ENCODE peak calls at places on chromosomes 6 and 20, in four cellular contexts. B, S, W and A are unnamed samples.

GRCh38 chr20:5195655-5196054 is 68.8 kb downstream of the CDS2 start:
- DNase-seq in B (no peak), S (no peak), W (no peak), A (no peak)

GRCh38 chr6:4355241-4355640 is 219.9 kb upstream of the ECI2 start:
- DNase-seq in W (peak; percentile 26), S (peak; percentile 13), B (no peak), A (no peak)

GRCh38 chr6:5135783-5136376 is 50.7 kb downstream of the PPP1R3G start:
- DNase-seq in B (no peak), S (peak; percentile 27), W (peak; percentile 58), A (no peak)

GRCh38 chr6:57013501-57013900 is 33.0 kb upstream of the KIAA1586 start:
- DNase-seq in W (peak; percentile 54), B (no peak), S (no peak), A (no peak)

GRCh38 chr6:157800420-157801237 is 22.4 kb upstream of the SNX9 start:
- DNase-seq in S (no peak), W (no peak), B (no peak), A (no peak)

GRCh38 chr6:139327038-139327437 is 35.2 kb upstream of the TXLNB start:
- DNase-seq in B (no peak), W (no peak), S (no peak), A (no peak)

GRCh38 chr20:8330785-8331699 is 199.0 kb downstream of the PLCB1 start:
- DNase-seq in S (no peak), B (no peak), W (no peak), A (no peak)

GRCh38 chr6:14211596-14211961 is 94.0 kb downstream of the CD83 start:
- DNase-seq in W (peak; percentile 66), S (no peak), B (peak; percentile 64), A (no peak)

GRCh38 chr6:138509371-138509770 is 10.1 kb upstream of the NHSL1 start:
- DNase-seq in W (peak; percentile 44), S (peak; percentile 44), B (peak; percentile 80), A (no peak)

GRCh38 chr20:62365814-62366369 is 1.2 kb downstream of the LAMA5 start:
- DNase-seq in W (peak; percentile 88), B (no peak), S (no peak), A (no peak)

GRCh38 chr6:120410586-120410985 is 923.7 kb downstream of the TBC1D32 start:
- DNase-seq in W (no peak), S (no peak), B (no peak), A (no peak)

GRCh38 chr6:40172272-40172671 is 238.0 kb upstream of the MOCS1 start:
- DNase-seq in S (no peak), W (no peak), B (no peak), A (no peak)

GRCh38 chr20:12535316-12535715 is 473.5 kb upstream of the SPTLC3 start:
- DNase-seq in W (no peak), S (no peak), B (no peak), A (no peak)

GRCh38 chr20:50395258-50395729 is 114.9 kb upstream of the PTPN1 start:
- DNase-seq in S (no peak), W (no peak), B (no peak), A (no peak)

GRCh38 chr6:7301702-7302101 is 11.3 kb downstream of the SSR1 start:
- DNase-seq in S (no peak), B (no peak), W (no peak), A (no peak)

GRCh38 chr20:10644458-10645204 is 29.2 kb downstream of the JAG1 start:
- DNase-seq in W (no peak), S (no peak), B (no peak), A (no peak)

GRCh38 chr6:71393471-71393870 is 104.9 kb downstream of the OGFRL1 start:
- DNase-seq in W (no peak), S (no peak), B (no peak), A (no peak)

GRCh38 chr20:36085686-36086267 is 68.8 kb upstream of the EPB41L1 start:
- DNase-seq in W (peak; percentile 91), S (peak; percentile 84), B (peak; percentile 80), A (no peak)

GRCh38 chr20:31485450-31486339 is 10.6 kb downstream of the REM1 start:
- DNase-seq in W (peak; percentile 34), B (peak; percentile 58), S (no peak), A (no peak)

GRCh38 chr6:121890307-121890910 is 455.0 kb downstream of the GJA1 start:
- DNase-seq in W (no peak), B (no peak), S (no peak), A (no peak)

GRCh38 chr6:1993049-1993448 is 252.4 kb downstream of the GMDS start:
- DNase-seq in W (no peak), S (no peak), B (no peak), A (no peak)

GRCh38 chr20:20498081-20498861 is 130.4 kb downstream of the INSM1 start:
- DNase-seq in B (no peak), S (no peak), W (no peak), A (no peak)

GRCh38 chr6:111096246-111096645 is 8.9 kb downstream of the SLC16A10 start:
- DNase-seq in W (no peak), S (no peak), B (peak; percentile 80), A (no peak)

GRCh38 chr20:63117151-63117550 is 98.8 kb downstream of the YTHDF1 start:
- DNase-seq in B (no peak), S (no peak), W (no peak), A (no peak)

GRCh38 chr6:97497713-97498331 is 214.8 kb upstream of the MMS22L start:
- DNase-seq in W (peak; percentile 57), S (peak; percentile 49), B (peak; percentile 54), A (peak; percentile 72)

GRCh38 chr20:50278377-50278683 is 87.7 kb downstream of the CEBPB start:
- DNase-seq in W (no peak), S (no peak), B (no peak), A (no peak)

GRCh38 chr6:131844243-131844841 is 36.5 kb downstream of the ENPP1 start:
- DNase-seq in B (no peak), W (no peak), S (no peak), A (no peak)

GRCh38 chr6:42692151-42692911 is 30.1 kb downstream of the PRPH2 start:
- DNase-seq in S (peak; percentile 64), B (no peak), W (no peak), A (no peak)

GRCh38 chr20:58072695-58073671 is 155.5 kb downstream of the ANKRD60 start:
- DNase-seq in W (no peak), S (no peak), B (peak; percentile 15), A (no peak)

GRCh38 chr6:118745156-118745555 is 93.8 kb upstream of the CEP85L start:
- DNase-seq in W (no peak), S (no peak), B (no peak), A (no peak)

GRCh38 chr6:118743744-118744143 is 92.4 kb upstream of the CEP85L start:
- DNase-seq in S (no peak), W (no peak), B (no peak), A (no peak)

GRCh38 chr6:118746100-118746874 is 94.9 kb upstream of the CEP85L start:
- DNase-seq in W (peak; percentile 39), S (no peak), B (no peak), A (no peak)

GRCh38 chr6:118748311-118749062 is 97.1 kb upstream of the CEP85L start:
- DNase-seq in B (no peak), W (no peak), S (no peak), A (no peak)

DNA sequence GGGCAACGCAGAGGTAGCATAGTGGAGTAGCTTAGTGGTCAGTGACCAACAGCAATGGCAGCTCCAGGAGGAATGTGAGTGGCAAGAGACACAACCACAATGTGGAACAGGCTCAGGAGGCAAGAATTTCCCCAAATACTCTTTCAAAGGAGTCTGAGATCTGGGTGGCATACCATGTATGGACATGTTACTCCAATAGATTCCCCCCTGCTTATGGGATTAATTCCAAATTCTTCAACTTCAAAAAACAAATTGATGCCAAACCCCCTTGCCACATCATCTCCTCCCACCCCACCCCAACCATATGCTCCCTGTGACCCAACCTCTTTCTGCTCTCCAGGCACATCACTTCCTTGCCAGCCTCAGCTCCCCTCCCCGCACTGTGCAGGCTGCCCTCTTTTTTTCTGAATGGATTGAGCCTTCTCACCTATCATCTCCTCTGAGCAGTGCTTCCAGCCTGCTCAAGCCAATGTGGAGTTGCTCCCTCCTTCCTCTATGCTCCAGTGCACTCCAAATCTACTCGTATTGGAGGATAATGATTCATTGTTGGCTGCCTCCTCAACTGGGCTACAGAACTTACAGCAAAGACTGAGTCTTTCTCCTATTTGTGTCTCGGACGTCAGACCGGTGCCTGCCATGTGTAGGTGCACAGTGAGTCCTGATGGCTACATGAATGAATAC is 93.0 kb upstream of the CEP85L start:
- DNase-seq in B (no peak), W (no peak), S (no peak), A (no peak)
- H3K27ac ChIP-seq in B (no peak overlapping the region), W (no peak overlapping the region), S (no peak overlapping the region), A (no peak overlapping the region)

DNA sequence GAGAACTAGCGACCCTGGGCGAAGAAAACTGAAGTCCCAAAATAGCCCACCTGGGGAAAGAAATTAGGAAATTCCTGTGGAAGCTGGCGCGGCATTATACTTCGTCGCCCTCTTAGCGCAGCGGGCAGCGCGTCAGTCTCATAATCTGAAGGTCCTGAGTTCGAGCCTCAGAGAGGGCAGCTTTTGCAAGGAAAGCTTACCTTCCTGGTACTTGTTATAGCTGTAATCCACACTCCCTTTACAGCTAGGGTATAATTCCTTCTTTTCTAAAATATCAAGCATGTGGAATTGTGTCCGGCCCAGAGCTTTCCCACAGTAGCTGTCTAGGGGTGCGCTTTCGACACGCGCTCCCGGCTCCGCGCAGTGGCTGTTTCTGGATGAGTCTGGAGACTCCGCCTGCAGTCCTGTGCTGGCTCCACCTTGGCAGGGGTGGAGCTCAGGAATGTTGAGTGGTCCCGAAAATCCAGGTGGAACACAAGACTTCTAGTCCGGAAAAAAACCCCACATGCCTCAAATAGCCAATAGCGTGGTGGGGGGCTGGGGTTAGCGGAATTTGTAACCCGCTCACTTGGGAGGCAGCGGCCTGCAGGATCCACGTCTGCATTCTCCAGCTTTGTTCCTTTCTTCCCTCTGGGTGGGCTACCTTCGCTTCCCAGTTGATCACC is 83.7 kb upstream of the ZNF322 start:
- DNase-seq in S (peak; percentile 76), B (no peak), W (peak; percentile 79), A (no peak)
- H3K9ac ChIP-seq in S (no peak overlapping the region), B (no peak overlapping the region), W (no peak overlapping the region), A (no peak overlapping the region)

GRCh38 chr6:85388531-85388930 is 61.4 kb upstream of the NT5E start:
- DNase-seq in W (no peak), S (no peak), B (no peak), A (no peak)

GRCh38 chr6:85389180-85389797 is 60.6 kb upstream of the NT5E start:
- DNase-seq in B (no peak), S (no peak), W (no peak), A (no peak)

GRCh38 chr6:85390105-85390728 is 59.7 kb upstream of the NT5E start:
- DNase-seq in S (no peak), W (no peak), B (peak; percentile 79), A (no peak)

GRCh38 chr6:85392379-85392778 is 57.5 kb upstream of the NT5E start:
- DNase-seq in S (no peak), W (no peak), B (no peak), A (no peak)

GRCh38 chr6:85390775-85391174 is 59.1 kb upstream of the NT5E start:
- DNase-seq in W (no peak), B (no peak), S (no peak), A (no peak)
- H3K27ac ChIP-seq in W (no peak overlapping the region), B (peak overlapping the region; percentile 49), S (no peak overlapping the region), A (no peak overlapping the region)

GRCh38 chr6:74073429-74073828 is 377.4 kb downstream of the CD109 start:
- DNase-seq in S (peak; percentile 19), B (no peak), W (no peak), A (no peak)

GRCh38 chr6:74075323-74075722 is 379.3 kb downstream of the CD109 start:
- DNase-seq in B (peak; percentile 21), W (no peak), S (no peak), A (no peak)

GRCh38 chr6:74070091-74070490 is 374.1 kb downstream of the CD109 start:
- DNase-seq in B (no peak), W (no peak), S (no peak), A (no peak)

GRCh38 chr6:74073896-74074295 is 377.9 kb downstream of the CD109 start:
- DNase-seq in B (no peak), W (no peak), S (no peak), A (no peak)

GRCh38 chr6:74074609-74075008 is 378.6 kb downstream of the CD109 start:
- DNase-seq in S (no peak), B (no peak), W (no peak), A (no peak)
- H3K9ac ChIP-seq in S (no peak overlapping the region), B (no peak overlapping the region), W (no peak overlapping the region), A (no peak overlapping the region)